ENCODE peak calls at places on chromosomes 4 and X, in eight cellular contexts. X, H, A, B, E, J, K and Z are unnamed samples.
A peak's percentile ranks its signal among the peaks of the same experiment; 100 is the strongest.

GRCh38 chrX:45824471-45824870 is 623.8 kb upstream of the DIPK2B start:
- DNase-seq in X (peak; percentile 95), K (peak; percentile 94), E (peak; percentile 38), J (peak; percentile 60), H (no peak), B (no peak), A (no peak), Z (no peak)

GRCh38 chrX:106612403-106612789 is 618 bp downstream of the RADX start:
- DNase-seq in A (no peak), H (no peak), K (no peak), B (no peak), J (no peak), X (peak; percentile 41), E (no peak), Z (peak; percentile 2)

GRCh38 chr4:113636438-113636818 is 125.1 kb downstream of the CAMK2D start:
- DNase-seq in X (no peak), J (no peak), B (no peak), E (no peak), A (peak; percentile 45), K (no peak), H (no peak), Z (peak; percentile 17)

GRCh38 chr4:121100093-121100775 is 27.9 kb upstream of the NDNF start:
- DNase-seq in X (no peak), A (no peak), K (no peak), J (no peak), B (no peak), H (no peak), E (no peak), Z (no peak)

GRCh38 chr4:47031713-47032404 is 492 bp downstream of the GABRB1 start:
- DNase-seq in E (no peak), A (peak; percentile 14), K (no peak), X (no peak), B (no peak), H (no peak), J (no peak), Z (peak; percentile 27)

GRCh38 chrX:39787999-39788398 is 309.8 kb downstream of the BCOR start:
- DNase-seq in K (no peak), E (no peak), X (no peak), B (no peak), A (no peak), H (no peak), J (no peak), Z (no peak)

GRCh38 chr4:3491681-3492405 is 28.7 kb downstream of the DOK7 start:
- DNase-seq in H (no peak), E (no peak), K (peak; percentile 10), B (no peak), J (no peak), A (no peak), X (peak; percentile 29), Z (no peak)

GRCh38 chr4:101451086-101451485 is 103.8 kb upstream of the PPP3CA start:
- DNase-seq in X (no peak), B (no peak), H (no peak), A (no peak), J (no peak), E (no peak), K (no peak), Z (no peak)

GRCh38 chr4:55707507-55707906 is 71.4 kb upstream of the NMU start:
- DNase-seq in H (no peak), K (no peak), J (no peak), B (no peak), E (no peak), A (no peak), X (no peak), Z (no peak)

GRCh38 chrX:110699109-110699508 is 96.5 kb downstream of the CHRDL1 start:
- DNase-seq in A (no peak), B (no peak), H (no peak), K (peak; percentile 3), X (peak; percentile 8), J (no peak), E (peak; percentile 20), Z (no peak)

GRCh38 chr4:74157116-74157742 is 689 bp upstream of the MTHFD2L start:
- DNase-seq in H (no peak), X (peak; percentile 34), K (peak; percentile 32), E (no peak), A (no peak), J (peak; percentile 42), B (no peak), Z (no peak)

GRCh38 chrX:32530802-32531403 is 680.4 kb downstream of the DMD start:
- DNase-seq in X (peak; percentile 35), E (no peak), J (no peak), H (no peak), K (peak; percentile 3), A (peak; percentile 3), B (no peak), Z (no peak)

GRCh38 chr4:124610214-124610613 is 102.3 kb downstream of the ANKRD50 start:
- DNase-seq in H (no peak), E (no peak), X (peak; percentile 82), K (no peak), B (no peak), J (no peak), A (no peak), Z (no peak)

DNA sequence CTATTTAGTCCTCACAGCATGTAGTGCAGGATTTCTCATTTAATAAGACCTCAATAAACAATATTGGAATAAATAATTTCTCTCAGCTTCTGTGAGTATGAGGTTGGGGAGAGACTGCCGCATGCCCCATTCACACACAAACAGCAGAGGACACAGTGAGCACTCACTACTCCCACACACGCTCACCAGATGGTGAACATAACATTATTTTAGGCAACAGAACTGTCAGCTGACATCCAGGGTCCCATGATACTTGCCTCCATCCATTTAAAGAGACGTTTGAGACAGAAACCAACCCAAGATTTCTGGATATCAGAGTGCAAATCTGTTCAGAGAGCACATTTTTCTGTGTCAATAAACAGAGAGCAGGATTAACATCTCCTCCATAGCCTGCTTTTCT is 16.9 kb downstream of the GPRIN3 start:
- DNase-seq in E (no peak), J (no peak), K (no peak), H (no peak), X (no peak), A (no peak), B (no peak), Z (no peak)
- TF ChIP-seq CTCF in E (no peak), J (no peak), K (no peak), H (no peak), X (no peak), A (no peak), B (peak; percentile 19), Z (no peak)

GRCh38 chr4:108130955-108131354 is 37.8 kb downstream of the LEF1 start:
- DNase-seq in X (no peak), J (no peak), A (no peak), B (no peak), H (no peak), K (no peak), E (no peak), Z (no peak)

GRCh38 chr4:108140328-108140727 is 28.4 kb downstream of the LEF1 start:
- DNase-seq in H (no peak), K (no peak), X (no peak), A (no peak), B (no peak), E (no peak), J (no peak), Z (no peak)

GRCh38 chr4:108141213-108142045 is 27.3 kb downstream of the LEF1 start:
- DNase-seq in B (no peak), K (no peak), J (no peak), E (no peak), A (peak; percentile 28), H (no peak), X (no peak), Z (peak; percentile 26)

GRCh38 chr4:108139089-108139488 is 29.6 kb downstream of the LEF1 start:
- DNase-seq in H (no peak), A (no peak), E (no peak), B (no peak), X (no peak), J (no peak), K (no peak), Z (no peak)

GRCh38 chr4:108135549-108136209 is 33.1 kb downstream of the LEF1 start:
- DNase-seq in B (no peak), K (no peak), A (no peak), E (no peak), H (no peak), X (peak; percentile 75), J (no peak), Z (no peak)
- TF ChIP-seq CTCF in B (no peak), K (no peak), A (no peak), E (no peak), H (no peak), X (no peak), J (no peak), Z (no peak)

GRCh38 chrX:29295987-29296680 is 708.9 kb downstream of the IL1RAPL1 start:
- DNase-seq in J (no peak), H (no peak), A (no peak), E (no peak), B (no peak), X (peak; percentile 9), K (no peak), Z (no peak)
- TF ChIP-seq CTCF in J (no peak), H (no peak), A (no peak), E (no peak), B (no peak), X (no peak), K (no peak), Z (no peak)

GRCh38 chr4:159290321-159291030 is 187.6 kb downstream of the RAPGEF2 start:
- DNase-seq in A (no peak), E (no peak), J (no peak), H (no peak), B (no peak), K (peak; percentile 46), X (peak; percentile 72), Z (no peak)

GRCh38 chr4:159296061-159296460 is 193.2 kb downstream of the RAPGEF2 start:
- DNase-seq in E (no peak), K (peak; percentile 52), A (no peak), J (no peak), X (peak; percentile 89), H (no peak), B (no peak), Z (no peak)

GRCh38 chr4:159289682-159290081 is 186.8 kb downstream of the RAPGEF2 start:
- DNase-seq in B (no peak), H (no peak), K (no peak), A (no peak), J (no peak), X (no peak), E (no peak), Z (no peak)

GRCh38 chr4:159291176-159291575 is 188.3 kb downstream of the RAPGEF2 start:
- DNase-seq in A (no peak), K (no peak), J (no peak), X (no peak), E (no peak), B (no peak), H (no peak), Z (no peak)

DNA sequence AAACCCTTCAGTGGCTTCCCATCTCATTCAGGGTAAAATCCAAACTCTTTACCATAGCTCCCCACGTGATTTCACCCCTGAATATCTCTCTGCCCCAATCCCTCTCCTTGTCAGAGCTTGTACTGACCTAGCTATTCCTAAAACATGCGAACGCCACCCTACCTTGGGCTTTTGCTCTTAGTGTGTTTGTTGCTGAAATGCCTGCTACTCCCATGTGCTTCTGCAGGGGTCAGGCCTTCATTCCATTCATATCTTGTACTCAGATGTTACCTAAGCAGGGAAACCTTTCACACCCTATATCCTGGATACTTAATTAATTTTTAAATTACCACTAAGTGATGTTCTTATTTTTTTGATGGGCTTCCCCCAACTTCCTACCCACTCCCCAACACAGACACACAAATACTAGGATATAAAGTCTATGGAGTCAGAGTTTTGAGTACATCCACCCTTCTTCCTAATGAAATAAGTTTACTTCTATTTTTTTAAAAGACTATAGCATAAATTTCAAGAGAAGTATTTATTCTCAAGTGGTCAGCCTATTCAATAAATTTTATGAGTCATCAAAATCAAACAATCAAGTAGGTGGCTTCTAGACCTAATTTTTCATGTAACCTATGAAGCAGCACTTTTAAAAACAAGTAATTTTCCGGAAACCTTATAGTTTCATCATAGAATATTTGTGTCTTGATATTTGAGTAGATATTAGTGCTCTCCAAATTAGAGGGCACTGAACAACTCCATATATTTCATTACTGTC is 189.4 kb downstream of the RAPGEF2 start:
- DNase-seq in E (no peak), A (no peak), X (no peak), K (no peak), B (no peak), H (no peak), J (no peak), Z (no peak)
- TF ChIP-seq CTCF in E (no peak), A (no peak), X (peak; percentile 11), K (no peak), B (no peak), H (no peak), J (no peak), Z (no peak)